ENCODE peak calls at places on chromosome 6, in six cellular contexts. C is HCT116, R is SK-N-SH, J is DND-41, H is fibroblast of lung, O is endothelial cell of umbilical vein. W is an unnamed sample.

GRCh38 chr6:104685871-104686549 is 173.7 kb downstream of the HACE1 start:
- DNase-seq in C (no peak), R (no peak), J (no peak), H (no peak), O (no peak), W (no peak)

GRCh38 chr6:142459267-142459666 is 157.5 kb downstream of the ADGRG6 start:
- DNase-seq in C (no peak), R (no peak), J (no peak), H (peak; percentile 76), O (no peak), W (no peak)

GRCh38 chr6:115570326-115570725 is 490.4 kb downstream of the FRK start:
- DNase-seq in C (no peak), R (no peak), J (no peak), H (peak; percentile 37), O (no peak), W (no peak)

GRCh38 chr6:32947552-32948465 is 5.1 kb downstream of the HLA-DMA start:
- DNase-seq in C (peak; percentile 48), R (peak; percentile 21), J (no peak), H (peak; percentile 12), O (peak; percentile 58), W (no peak)

GRCh38 chr6:52641388-52641787 is 29.5 kb upstream of the TMEM14A start:
- DNase-seq in C (no peak), R (no peak), J (no peak), H (no peak), O (no peak), W (no peak)

GRCh38 chr6:42914546-42914945 is 1.3 kb upstream of the PTCRA start:
- DNase-seq in C (no peak), R (no peak), J (no peak), H (no peak), O (no peak), W (no peak)

GRCh38 chr6:106790935-106791334 is 161.6 kb downstream of the QRSL1 start:
- DNase-seq in C (no peak), R (no peak), J (no peak), H (no peak), O (no peak), W (no peak)

GRCh38 chr6:42099340-42100028 is 42.9 kb downstream of the C6orf132 start:
- DNase-seq in C (no peak), R (no peak), J (no peak), H (peak; percentile 85), O (no peak), W (peak; percentile 88)

GRCh38 chr6:121520337-121521163 is 85.1 kb downstream of the GJA1 start:
- DNase-seq in C (no peak), R (no peak), J (no peak), H (peak; percentile 98), O (peak; percentile 99), W (no peak)

GRCh38 chr6:116386581-116387299 is 16.0 kb downstream of the DSE start:
- DNase-seq in C (peak; percentile 49), R (no peak), J (no peak), H (peak; percentile 84), O (peak; percentile 17), W (no peak)

GRCh38 chr6:154356690-154357089 is at the start of gene IPCEF1:
- DNase-seq in C (no peak), R (no peak), J (no peak), H (no peak), O (no peak), W (no peak)

GRCh38 chr6:50998905-50999304 is 180.2 kb downstream of the TFAP2B start:
- DNase-seq in C (no peak), R (no peak), J (no peak), H (no peak), O (no peak), W (no peak)

GRCh38 chr6:24484657-24485318 is 4.6 kb downstream of the GPLD1 start:
- DNase-seq in C (no peak), R (no peak), J (no peak), H (no peak), O (no peak), W (no peak)

GRCh38 chr6:54085526-54085925 is 25.7 kb upstream of the MLIP start:
- DNase-seq in C (no peak), R (no peak), J (no peak), H (peak; percentile 86), O (no peak), W (no peak)

GRCh38 chr6:52815167-52816092 is 11.8 kb upstream of the GSTA1 start:
- DNase-seq in C (peak; percentile 48), R (peak; percentile 67), J (peak; percentile 62), H (peak; percentile 36), O (peak; percentile 14), W (no peak)

GRCh38 chr6:90694802-90695201 is 107.9 kb upstream of the MAP3K7 start:
- DNase-seq in C (no peak), R (no peak), J (peak; percentile 38), H (no peak), O (no peak), W (no peak)

GRCh38 chr6:128346569-128346968 is 173.8 kb downstream of the PTPRK start:
- DNase-seq in C (no peak), R (no peak), J (no peak), H (no peak), O (no peak), W (no peak)

GRCh38 chr6:41736800-41737555 is 1.6 kb upstream of the TFEB start:
- DNase-seq in C (no peak), R (no peak), J (no peak), H (no peak), O (no peak), W (no peak)

GRCh38 chr6:30939473-30939872 is 1.3 kb upstream of the MUCL3 start:
- DNase-seq in C (no peak), R (no peak), J (no peak), H (peak; percentile 48), O (no peak), W (no peak)

GRCh38 chr6:105509506-105510331 is 106.8 kb upstream of the PREP start:
- DNase-seq in C (peak; percentile 6), R (peak; percentile 4), J (no peak), H (peak; percentile 35), O (no peak), W (no peak)

GRCh38 chr6:84416043-84416657 is 188.7 kb upstream of the CEP162 start:
- DNase-seq in C (no peak), R (no peak), J (no peak), H (no peak), O (no peak), W (no peak)

GRCh38 chr6:42344756-42345155 is 107.0 kb downstream of the TRERF1 start:
- DNase-seq in C (no peak), R (no peak), J (no peak), H (no peak), O (no peak), W (no peak)

GRCh38 chr6:131728296-131728939 is 17.6 kb upstream of the CTAGE9 start:
- DNase-seq in C (no peak), R (no peak), J (no peak), H (peak; percentile 74), O (no peak), W (no peak)

GRCh38 chr6:24332306-24332705 is 25.6 kb downstream of the DCDC2 start:
- DNase-seq in C (no peak), R (no peak), J (no peak), H (peak; percentile 95), O (no peak), W (no peak)

GRCh38 chr6:135537782-135538301 is 40.3 kb upstream of the AHI1 start:
- DNase-seq in C (peak; percentile 34), R (no peak), J (no peak), H (peak; percentile 93), O (peak; percentile 51), W (no peak)

GRCh38 chr6:129686941-129687627 is 22.9 kb downstream of the ARHGAP18 start:
- DNase-seq in C (no peak), R (no peak), J (peak; percentile 83), H (peak; percentile 72), O (no peak), W (no peak)

GRCh38 chr6:79946773-79947190 is 571 bp downstream of the ELOVL4 start:
- DNase-seq in C (no peak), R (no peak), J (peak; percentile 61), H (peak; percentile 39), O (no peak), W (peak; percentile 63)

GRCh38 chr6:6915813-6916547 is 191.8 kb upstream of the RREB1 start:
- DNase-seq in C (no peak), R (no peak), J (no peak), H (peak; percentile 46), O (peak; percentile 8), W (peak; percentile 85)

GRCh38 chr6:1574083-1574761 is 35.5 kb upstream of the FOXC1 start:
- DNase-seq in C (no peak), R (no peak), J (no peak), H (no peak), O (no peak), W (no peak)

GRCh38 chr6:13397359-13398080 is 69.2 kb upstream of the TBC1D7 start:
- DNase-seq in C (no peak), R (no peak), J (no peak), H (peak; percentile 10), O (no peak), W (no peak)

GRCh38 chr6:13396241-13396792 is 68.0 kb upstream of the TBC1D7 start:
- DNase-seq in C (no peak), R (no peak), J (no peak), H (no peak), O (no peak), W (no peak)

GRCh38 chr6:13398421-13398994 is 70.2 kb upstream of the TBC1D7 start:
- DNase-seq in C (no peak), R (peak; percentile 24), J (no peak), H (no peak), O (no peak), W (no peak)

GRCh38 chr6:13395272-13396237 is 67.2 kb upstream of the TBC1D7 start:
- DNase-seq in C (no peak), R (peak; percentile 65), J (no peak), H (peak; percentile 93), O (peak; percentile 100), W (peak; percentile 78)

GRCh38 chr6:13398081-13398406 is 69.7 kb upstream of the TBC1D7 start:
- DNase-seq in C (no peak), R (no peak), J (no peak), H (peak; percentile 21), O (no peak), W (no peak)
- H3K4me1 ChIP-seq in C (peaks cover 5% of the 10 kb centered on the region), R (peaks cover 8% of the 10 kb centered on the region), J (no peaks in the 10 kb centered on the region), H (peaks cover 11% of the 10 kb centered on the region), O (peaks cover 24% of the 10 kb centered on the region), W (no peaks in the 10 kb centered on the region)

DNA sequence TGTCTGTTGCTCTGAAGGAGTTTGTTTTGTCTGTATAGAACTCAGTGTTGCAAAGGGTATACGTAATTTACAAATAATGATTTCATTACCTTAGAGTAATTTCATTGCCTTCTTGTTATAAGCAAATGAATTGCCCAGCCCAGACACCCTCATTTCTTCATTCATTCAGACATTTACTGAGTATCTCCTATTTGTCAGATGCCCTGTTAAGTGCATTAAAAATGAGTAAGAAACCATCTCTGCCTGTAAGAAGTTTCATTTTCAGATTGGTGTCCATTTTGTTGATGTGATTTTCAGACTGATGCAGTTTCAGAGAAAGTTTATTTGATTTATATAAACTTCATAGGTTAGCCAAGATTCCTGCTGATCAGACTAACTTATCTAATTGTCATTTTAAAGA is 429.3 kb downstream of the PHF3 start:
- DNase-seq in C (no peak), R (no peak), J (no peak), H (no peak), O (no peak), W (no peak)
- H3K9ac ChIP-seq in C (no peak overlapping the region), R (no peak overlapping the region), J (no peak overlapping the region), H (no peak overlapping the region), O (no peak overlapping the region), W (no peak overlapping the region)

GRCh38 chr6:169795196-169795595 is 43.8 kb downstream of the ERMARD start:
- DNase-seq in C (no peak), R (no peak), J (no peak), H (no peak), O (no peak), W (no peak)
- H3K4me1 ChIP-seq in C (peaks cover 1% of the 10 kb centered on the region), R (no peaks in the 10 kb centered on the region), J (peaks cover 53% of the 10 kb centered on the region), H (no peaks in the 10 kb centered on the region), O (peaks cover 2% of the 10 kb centered on the region), W (peaks cover 6% of the 10 kb centered on the region)

GRCh38 chr6:147947521-147947920 is 395.1 kb upstream of the SASH1 start:
- DNase-seq in C (no peak), R (no peak), J (no peak), H (peak; percentile 37), O (no peak), W (no peak)
- H3K9ac ChIP-seq in C (no peak overlapping the region), R (no peak overlapping the region), J (no peak overlapping the region), H (no peak overlapping the region), O (no peak overlapping the region), W (no peak overlapping the region)